ENCODE peak calls at places on chromosomes 3 and 15, in six cellular contexts. One of them, this sample, is unnamed.

GRCh38 chr3:194633349-194634004 is at the start of gene TMEM44:
- DNase-seq in H1: peak; percentile 88
- DNase-seq in GM12878: peak; percentile 27
- DNase-seq in K562: peak; percentile 91
- DNase-seq in HepG2: peak; percentile 84
- DNase-seq in HCT116: peak; percentile 72
- DNase-seq in this sample: peak; percentile 82

GRCh38 chr3:138187296-138188012 is at the start of gene ARMC8:
- DNase-seq in H1: peak; percentile 90
- DNase-seq in GM12878: no peak
- DNase-seq in K562: no peak
- DNase-seq in HCT116: peak; percentile 73
- DNase-seq in HepG2: peak; percentile 77
- DNase-seq in this sample: peak; percentile 60

GRCh38 chr3:123498761-123499160 is 49.9 kb upstream of the ADCY5 start:
- DNase-seq in HCT116: no peak
- DNase-seq in H1: no peak
- DNase-seq in GM12878: no peak
- DNase-seq in K562: no peak
- DNase-seq in HepG2: no peak
- DNase-seq in this sample: no peak

GRCh38 chr3:112781611-112782010 is 65.1 kb downstream of the CD200R1L start:
- DNase-seq in HepG2: no peak
- DNase-seq in H1: no peak
- DNase-seq in GM12878: no peak
- DNase-seq in HCT116: no peak
- DNase-seq in K562: no peak
- DNase-seq in this sample: no peak

GRCh38 chr3:144109944-144110343 is 138.3 kb downstream of the DIPK2A start:
- DNase-seq in HCT116: no peak
- DNase-seq in GM12878: no peak
- DNase-seq in K562: no peak
- DNase-seq in H1: no peak
- DNase-seq in HepG2: no peak
- DNase-seq in this sample: no peak

GRCh38 chr15:48722764-48723661 is 77.5 kb upstream of the FBN1 start:
- DNase-seq in HCT116: peak; percentile 62
- DNase-seq in K562: no peak
- DNase-seq in GM12878: no peak
- DNase-seq in H1: no peak
- DNase-seq in HepG2: no peak
- DNase-seq in this sample: no peak

GRCh38 chr3:132788299-132788698 is 66.1 kb upstream of the NPHP3 start:
- DNase-seq in HCT116: peak; percentile 8
- DNase-seq in GM12878: no peak
- DNase-seq in H1: no peak
- DNase-seq in K562: no peak
- DNase-seq in HepG2: no peak
- DNase-seq in this sample: no peak

GRCh38 chr15:99509686-99510461 is 55.9 kb upstream of the MEF2A start:
- DNase-seq in HepG2: no peak
- DNase-seq in GM12878: no peak
- DNase-seq in HCT116: no peak
- DNase-seq in K562: no peak
- DNase-seq in H1: no peak
- DNase-seq in this sample: no peak

GRCh38 chr3:79167651-79168416 is 600.0 kb downstream of the ROBO1 start:
- DNase-seq in HCT116: no peak
- DNase-seq in HepG2: no peak
- DNase-seq in GM12878: no peak
- DNase-seq in H1: no peak
- DNase-seq in K562: no peak
- DNase-seq in this sample: no peak

GRCh38 chr3:183959214-183959613 is 58.5 kb downstream of the ABCC5 start:
- DNase-seq in HepG2: peak; percentile 13
- DNase-seq in K562: peak; percentile 18
- DNase-seq in GM12878: no peak
- DNase-seq in HCT116: peak; percentile 19
- DNase-seq in H1: no peak
- DNase-seq in this sample: no peak

GRCh38 chr3:15601399-15602145 is at the start of the genes BTD and HACL1:
- DNase-seq in H1: peak; percentile 97
- DNase-seq in GM12878: peak; percentile 99
- DNase-seq in K562: peak; percentile 96
- DNase-seq in HepG2: peak; percentile 99
- DNase-seq in HCT116: peak; percentile 98
- DNase-seq in this sample: peak; percentile 98

GRCh38 chr15:33608714-33609113 is 297.9 kb downstream of the RYR3 start:
- DNase-seq in HCT116: no peak
- DNase-seq in K562: no peak
- DNase-seq in GM12878: no peak
- DNase-seq in H1: no peak
- DNase-seq in HepG2: peak; percentile 3
- DNase-seq in this sample: no peak

GRCh38 chr3:191094057-191094456 is 105.0 kb upstream of the OSTN start:
- DNase-seq in HepG2: no peak
- DNase-seq in HCT116: no peak
- DNase-seq in H1: no peak
- DNase-seq in GM12878: no peak
- DNase-seq in K562: no peak
- DNase-seq in this sample: no peak

GRCh38 chr15:26129852-26130251 is 266.7 kb upstream of the ATP10A start:
- DNase-seq in HCT116: no peak
- DNase-seq in GM12878: no peak
- DNase-seq in HepG2: no peak
- DNase-seq in K562: no peak
- DNase-seq in H1: no peak
- DNase-seq in this sample: no peak

GRCh38 chr3:51436998-51437639 is 46.0 kb downstream of the RBM15B start:
- DNase-seq in HCT116: no peak
- DNase-seq in K562: no peak
- DNase-seq in GM12878: no peak
- DNase-seq in HepG2: no peak
- DNase-seq in H1: no peak
- DNase-seq in this sample: no peak

GRCh38 chr15:65289261-65289854 is 2.7 kb upstream of the PARP16 start:
- DNase-seq in K562: no peak
- DNase-seq in H1: no peak
- DNase-seq in HepG2: no peak
- DNase-seq in GM12878: no peak
- DNase-seq in HCT116: no peak
- DNase-seq in this sample: no peak

GRCh38 chr15:71114887-71115566 is at the start of gene THSD4:
- DNase-seq in K562: peak; percentile 89
- DNase-seq in HepG2: peak; percentile 25
- DNase-seq in GM12878: no peak
- DNase-seq in H1: peak; percentile 97
- DNase-seq in HCT116: no peak
- DNase-seq in this sample: peak; percentile 91

GRCh38 chr3:11719406-11720219 is 75.9 kb upstream of the VGLL4 start:
- DNase-seq in HepG2: peak; percentile 73
- DNase-seq in GM12878: no peak
- DNase-seq in HCT116: peak; percentile 78
- DNase-seq in H1: peak; percentile 97
- DNase-seq in K562: peak; percentile 77
- DNase-seq in this sample: peak; percentile 97

GRCh38 chr15:56734013-56734625 is 810 bp upstream of the ZNF280D start:
- DNase-seq in H1: no peak
- DNase-seq in K562: no peak
- DNase-seq in GM12878: no peak
- DNase-seq in HepG2: no peak
- DNase-seq in HCT116: no peak
- DNase-seq in this sample: no peak

GRCh38 chr15:56733131-56734012 is at the start of gene ZNF280D:
- DNase-seq in H1: peak; percentile 82
- DNase-seq in HCT116: peak; percentile 69
- DNase-seq in HepG2: peak; percentile 57
- DNase-seq in GM12878: no peak
- DNase-seq in K562: peak; percentile 89
- DNase-seq in this sample: peak; percentile 78

GRCh38 chr15:56731571-56731970 is 1.7 kb downstream of the ZNF280D start:
- DNase-seq in HepG2: no peak
- DNase-seq in K562: no peak
- DNase-seq in GM12878: no peak
- DNase-seq in HCT116: no peak
- DNase-seq in H1: no peak
- DNase-seq in this sample: no peak

GRCh38 chr15:56732881-56733130 is 503 bp downstream of the ZNF280D start:
- DNase-seq in HCT116: peak; percentile 15
- DNase-seq in K562: no peak
- DNase-seq in H1: no peak
- DNase-seq in GM12878: no peak
- DNase-seq in HepG2: peak; percentile 8
- DNase-seq in this sample: no peak

DNA sequence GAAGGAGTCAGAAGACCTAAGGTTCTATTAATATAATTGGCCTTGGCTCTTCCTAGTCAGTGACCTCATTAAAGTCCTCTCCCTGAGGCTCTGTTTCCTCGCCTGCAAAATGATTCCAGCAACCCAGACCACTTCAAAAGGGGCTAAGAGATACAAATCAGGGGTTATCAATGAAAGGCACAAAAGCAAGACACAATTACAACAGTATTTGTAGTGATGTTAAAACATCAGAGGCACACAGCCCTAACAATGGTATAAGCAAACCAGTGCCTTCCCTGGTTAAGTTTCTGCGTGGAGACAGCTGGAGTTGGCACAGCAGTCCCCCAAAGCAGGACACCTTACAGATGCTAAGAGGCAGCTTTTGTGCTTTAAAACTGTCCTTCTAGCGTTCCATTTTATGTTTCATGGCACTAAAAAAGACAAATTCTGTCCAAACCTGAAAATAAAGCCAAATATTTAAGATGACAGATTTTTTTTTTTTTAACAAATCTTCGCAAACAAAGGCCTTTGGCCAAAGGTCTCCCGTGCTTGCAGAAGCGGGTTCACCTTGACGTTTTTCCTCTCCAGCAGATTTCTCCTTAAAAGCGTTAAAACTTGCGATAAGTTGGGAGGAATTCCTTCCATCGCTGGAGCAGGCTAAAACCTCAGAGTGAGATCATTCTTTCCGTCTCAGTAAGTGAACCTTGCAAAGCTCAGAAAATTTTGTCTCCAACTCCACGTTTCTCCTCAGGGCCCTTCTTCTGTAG is 1.0 kb downstream of the ZNF280D start:
- DNase-seq in HepG2: peak; percentile 11
- DNase-seq in H1: no peak
- DNase-seq in HCT116: no peak
- DNase-seq in K562: peak; percentile 17
- DNase-seq in GM12878: no peak
- DNase-seq in this sample: no peak
- TF ChIP-seq ATF3 in HepG2: no peak
- TF ChIP-seq ATF3 in H1: no peak
- TF ChIP-seq ATF3 in HCT116: no peak
- TF ChIP-seq ATF3 in K562: no peak
- TF ChIP-seq ATF3 in GM12878: no peak
- TF ChIP-seq ATF3 in this sample: no peak

DNA sequence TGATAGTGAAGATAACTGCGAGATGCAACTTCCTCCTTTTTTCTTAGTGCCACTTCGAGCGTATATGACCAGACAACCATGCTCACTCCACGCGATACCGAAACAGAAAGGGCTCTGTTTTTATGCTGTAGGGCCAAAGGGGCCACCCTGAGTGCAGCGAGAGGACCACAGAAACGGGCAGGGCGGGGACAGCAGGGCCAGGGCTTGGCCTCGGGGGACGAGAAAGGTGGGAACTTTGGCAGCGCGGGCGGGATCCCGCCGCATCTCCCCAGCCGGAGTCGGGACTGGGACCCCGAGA is 480 bp downstream of the VPS13C start:
- DNase-seq in GM12878: peak; percentile 72
- DNase-seq in HepG2: peak; percentile 61
- DNase-seq in HCT116: no peak
- DNase-seq in H1: no peak
- DNase-seq in K562: peak; percentile 57
- DNase-seq in this sample: peak; percentile 47
- TF ChIP-seq ATF3 in GM12878: no peak
- TF ChIP-seq ATF3 in HepG2: no peak
- TF ChIP-seq ATF3 in HCT116: no peak
- TF ChIP-seq ATF3 in H1: no peak
- TF ChIP-seq ATF3 in K562: no peak
- TF ChIP-seq ATF3 in this sample: no peak

DNA sequence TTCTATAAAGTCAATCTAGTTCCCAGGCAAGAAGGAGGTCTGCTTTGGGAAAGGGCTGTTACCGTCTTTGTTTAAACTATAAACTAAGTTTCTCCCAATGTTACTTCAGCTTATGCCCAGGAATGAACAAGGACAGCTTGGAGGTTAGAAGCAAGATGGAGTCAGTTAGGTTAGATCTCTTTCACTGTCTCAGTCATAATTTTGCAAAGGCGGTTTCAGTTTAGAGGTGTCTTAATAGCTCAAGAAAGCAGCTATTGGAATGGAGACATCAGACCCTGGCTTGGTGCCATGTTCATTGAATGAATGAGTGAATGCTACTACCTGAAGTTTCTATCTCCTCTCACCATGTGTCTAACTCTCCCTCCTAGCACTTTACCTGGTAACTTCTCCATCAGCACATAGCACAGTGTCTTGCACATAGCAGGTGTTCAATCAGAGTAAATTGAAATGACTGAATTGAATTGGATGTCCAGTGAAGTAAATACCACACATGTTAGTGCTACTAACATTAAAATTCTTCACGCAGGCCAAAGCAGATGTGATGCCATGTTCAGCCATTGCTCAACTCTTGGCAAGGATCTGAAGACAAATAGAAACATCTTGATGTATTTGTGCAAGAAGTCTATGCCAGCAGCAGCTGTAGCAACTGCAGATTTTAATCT is 28.2 kb downstream of the CLEC3B start:
- DNase-seq in K562: no peak
- DNase-seq in H1: no peak
- DNase-seq in HepG2: no peak
- DNase-seq in GM12878: no peak
- DNase-seq in HCT116: no peak
- DNase-seq in this sample: no peak
- TF ChIP-seq ATF3 in K562: peak; percentile 1
- TF ChIP-seq ATF3 in H1: no peak
- TF ChIP-seq ATF3 in HepG2: no peak
- TF ChIP-seq ATF3 in GM12878: no peak
- TF ChIP-seq ATF3 in HCT116: no peak
- TF ChIP-seq ATF3 in this sample: no peak

DNA sequence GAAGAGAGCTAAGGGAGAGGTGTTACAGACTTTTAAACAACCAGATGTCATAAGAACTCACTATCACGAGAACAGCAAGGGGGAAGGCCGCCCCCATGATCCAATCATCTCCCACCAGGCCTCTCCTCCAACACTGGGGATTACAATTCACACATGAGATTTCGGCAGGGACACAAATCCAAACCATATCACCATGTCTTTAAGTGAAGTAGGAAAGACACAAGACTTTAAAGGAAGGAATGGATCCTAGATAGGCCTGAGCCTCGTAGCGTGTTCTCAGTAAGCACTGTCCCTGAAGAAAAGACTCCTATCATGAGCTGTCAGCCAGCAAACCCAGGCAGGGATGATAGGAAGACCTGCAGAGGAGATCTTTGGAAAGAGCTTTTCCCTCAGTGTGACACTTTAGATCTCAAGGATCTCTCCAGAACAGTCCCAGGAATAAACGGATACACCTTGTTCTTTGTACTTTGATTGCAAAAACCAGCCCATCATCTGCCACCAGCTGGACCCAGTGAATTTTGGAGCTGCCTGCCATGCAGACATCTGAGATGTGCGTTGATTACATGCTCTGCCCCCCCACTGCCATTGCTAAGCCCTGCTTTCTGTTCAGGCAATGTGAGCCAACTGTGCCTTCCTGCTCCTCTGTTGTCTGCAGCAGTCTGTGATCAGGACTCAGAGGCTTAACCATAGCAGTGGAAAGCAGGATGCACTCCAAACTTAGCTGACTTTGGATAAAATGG is 15.3 kb upstream of the RPS27L start:
- DNase-seq in GM12878: no peak
- DNase-seq in K562: no peak
- DNase-seq in HepG2: no peak
- DNase-seq in HCT116: no peak
- DNase-seq in H1: peak; percentile 39
- DNase-seq in this sample: no peak
- TF ChIP-seq ATF3 in GM12878: no peak
- TF ChIP-seq ATF3 in K562: no peak
- TF ChIP-seq ATF3 in HepG2: no peak
- TF ChIP-seq ATF3 in HCT116: no peak
- TF ChIP-seq ATF3 in H1: no peak
- TF ChIP-seq ATF3 in this sample: no peak